ENCODE peak calls at places on chromosomes 7 and 10, in ten cellular contexts. Y is hepatocyte; I is PC-3; N is adrenal gland; T is ovary; C is upper lobe of right lung; G is heart left ventricle; Z is HL-60; O is IMR-90; M is CD8-positive, alpha-beta T cell. U is an unnamed sample.

GRCh38 chr10:78851652-78852051 is 217.1 kb upstream of the ZMIZ1 start:
- DNase-seq in M (no peak), Y (peak), G (no peak), O (no peak), C (no peak), I (no peak), N (no peak), T (no peak), Z (no peak), U (no peak)

GRCh38 chr10:29634764-29635625 is at the start of gene SVIL:
- DNase-seq in O (peak), I (peak), M (no peak), Z (no peak), G (peak), C (peak), N (no peak), Y (peak), T (peak), U (peak)

GRCh38 chr10:49504528-49504927 is 34.4 kb downstream of the ERCC6 start:
- DNase-seq in I (no peak), Y (no peak), N (no peak), T (no peak), M (no peak), Z (no peak), O (no peak), C (no peak), G (no peak), U (no peak)

GRCh38 chr10:44913312-44914079 is 2.4 kb downstream of the TMEM72 start:
- DNase-seq in G (no peak), O (no peak), Z (peak), N (no peak), I (no peak), M (peak), C (no peak), T (no peak), Y (peak), U (no peak)

GRCh38 chr10:106672517-106673175 is 491.9 kb downstream of the SORCS1 start:
- DNase-seq in Y (no peak), I (peak), T (no peak), Z (no peak), G (peak), O (no peak), C (no peak), M (no peak), N (no peak), U (no peak)

GRCh38 chr7:117322741-117323584 is at the start of gene WNT2:
- DNase-seq in M (no peak), T (no peak), O (peak), G (no peak), N (no peak), Y (peak), Z (no peak), I (no peak), C (no peak), U (no peak)

GRCh38 chr10:15097011-15097812 is at the start of gene RPP38:
- DNase-seq in G (peak), T (peak), I (peak), Y (peak), O (peak), N (peak), C (peak), M (peak), Z (peak), U (peak)

GRCh38 chr7:102914585-102914984 is 1.8 kb downstream of the LRRC17 start:
- DNase-seq in M (no peak), Z (no peak), O (peak), Y (peak), N (no peak), T (peak), G (peak), I (no peak), C (no peak), U (peak)

GRCh38 chr7:141291541-141291940 is 217.7 kb downstream of the TMEM178B start:
- DNase-seq in Y (no peak), G (no peak), Z (peak), T (no peak), M (no peak), O (no peak), C (no peak), I (no peak), N (no peak), U (no peak)

GRCh38 chr7:112116894-112117293 is 89.3 kb downstream of the DOCK4 start:
- DNase-seq in Z (no peak), N (no peak), O (no peak), T (no peak), C (no peak), Y (no peak), I (no peak), G (no peak), M (no peak), U (no peak)

GRCh38 chr7:105097619-105098018 is 83.6 kb downstream of the KMT2E start:
- DNase-seq in Z (no peak), M (no peak), T (no peak), C (no peak), O (peak), G (no peak), I (peak), N (no peak), Y (no peak), U (peak)

GRCh38 chr10:69884686-69885085 is 83.0 kb downstream of the COL13A1 start:
- DNase-seq in Y (no peak), I (no peak), Z (no peak), T (no peak), N (no peak), O (no peak), C (no peak), G (no peak), M (no peak), U (no peak)

GRCh38 chr10:43683451-43684197 is 34.9 kb upstream of the ZNF32 start:
- DNase-seq in C (no peak), G (no peak), I (peak), T (no peak), Z (no peak), N (no peak), O (peak), Y (no peak), M (no peak), U (peak)

GRCh38 chr10:114768394-114768786 is 53.2 kb upstream of the FHIP2A start:
- DNase-seq in M (no peak), N (no peak), I (no peak), C (no peak), T (no peak), O (no peak), Y (no peak), Z (no peak), G (no peak), U (no peak)

GRCh38 chr7:55438765-55439525 is 73.8 kb downstream of the LANCL2 start:
- DNase-seq in N (no peak), I (peak), Y (no peak), G (peak), O (peak), M (no peak), C (peak), T (no peak), Z (no peak), U (no peak)

GRCh38 chr7:135650831-135651573 is 11.3 kb upstream of the STMP1 start:
- DNase-seq in G (no peak), C (no peak), T (no peak), I (no peak), O (peak), N (no peak), Z (peak), M (no peak), Y (peak), U (peak)

GRCh38 chr7:21429021-21429420 is 1.1 kb downstream of the SP4 start:
- DNase-seq in N (no peak), T (no peak), I (no peak), C (no peak), Z (no peak), M (no peak), O (no peak), Y (no peak), G (no peak), U (no peak)

GRCh38 chr7:142476077-142476476 is 218.2 kb upstream of the PRSS58 start:
- DNase-seq in N (no peak), M (no peak), Y (no peak), O (no peak), I (no peak), C (no peak), G (no peak), T (no peak), Z (no peak), U (no peak)

GRCh38 chr7:158809596-158809995 is 19.7 kb downstream of the ESYT2 start:
- DNase-seq in T (no peak), C (no peak), M (no peak), Z (peak), O (peak), N (no peak), Y (no peak), I (no peak), G (no peak), U (no peak)

GRCh38 chr10:124997246-124997790 is 55.4 kb downstream of the ZRANB1 start:
- DNase-seq in N (peak), G (no peak), O (no peak), C (no peak), T (no peak), Y (no peak), Z (no peak), M (no peak), I (no peak), U (no peak)

GRCh38 chr10:99777918-99778716 is 4.3 kb upstream of the ABCC2 start:
- DNase-seq in N (no peak), M (no peak), T (no peak), C (no peak), G (no peak), Y (peak), Z (peak), O (no peak), I (no peak), U (no peak)

GRCh38 chr7:70726951-70727378 is 405.0 kb upstream of the GALNT17 start:
- DNase-seq in N (no peak), C (no peak), I (no peak), O (no peak), T (no peak), Y (no peak), M (no peak), Z (no peak), G (no peak), U (no peak)

GRCh38 chr10:112137381-112137987 is 46.1 kb downstream of the GPAM start:
- DNase-seq in Z (peak), G (peak), C (peak), T (peak), I (peak), N (peak), M (peak), O (peak), Y (peak), U (peak)

GRCh38 chr10:11509036-11509435 is 102.4 kb downstream of the USP6NL start:
- DNase-seq in G (no peak), N (no peak), Z (no peak), Y (no peak), I (no peak), O (no peak), T (no peak), C (no peak), M (no peak), U (no peak)

GRCh38 chr7:23230586-23231195 is 15.9 kb upstream of the GPNMB start:
- DNase-seq in C (no peak), T (no peak), I (no peak), G (no peak), O (no peak), Z (no peak), Y (no peak), N (no peak), M (no peak), U (no peak)

GRCh38 chr10:55330485-55330884 is 529.5 kb upstream of the PCDH15 start:
- DNase-seq in Z (no peak), Y (no peak), C (no peak), T (no peak), O (no peak), M (no peak), I (no peak), G (no peak), N (no peak), U (no peak)

GRCh38 chr10:123565691-123566660 is 100.2 kb upstream of the GPR26 start:
- DNase-seq in Z (no peak), G (no peak), I (no peak), O (no peak), M (no peak), N (no peak), Y (no peak), C (no peak), T (no peak), U (no peak)

GRCh38 chr7:105126436-105126975 is 112.5 kb downstream of the KMT2E start:
- DNase-seq in C (no peak), Z (no peak), M (no peak), G (no peak), T (no peak), I (no peak), N (no peak), O (peak), Y (no peak), U (no peak)

GRCh38 chr10:85601526-85601925 is 765.1 kb downstream of the GRID1 start:
- DNase-seq in I (no peak), O (no peak), G (no peak), N (no peak), Z (no peak), T (no peak), Y (no peak), M (no peak), C (no peak), U (no peak)

GRCh38 chr10:71569775-71570588 is 149.6 kb downstream of the C10orf105 start:
- DNase-seq in N (peak), G (peak), Y (peak), T (peak), I (peak), C (no peak), M (peak), Z (peak), O (peak), U (peak)

GRCh38 chr7:32033006-32033405 is 37.2 kb downstream of the PDE1C start:
- DNase-seq in G (no peak), Z (no peak), O (no peak), N (no peak), Y (no peak), C (no peak), M (no peak), I (no peak), T (no peak), U (no peak)

GRCh38 chr7:76037310-76037709 is 10.5 kb downstream of the STYXL1 start:
- DNase-seq in Z (no peak), T (no peak), I (peak), N (peak), C (no peak), G (no peak), M (no peak), O (peak), Y (no peak), U (peak)

GRCh38 chr7:50389961-50390360 is 60.2 kb downstream of the FIGNL1 start:
- DNase-seq in T (no peak), C (no peak), O (no peak), G (no peak), I (no peak), Z (no peak), M (no peak), Y (no peak), N (no peak), U (no peak)

GRCh38 chr10:112307631-112308502 is 24.7 kb downstream of the TECTB start:
- DNase-seq in Y (peak), N (peak), G (peak), Z (peak), O (peak), I (peak), M (peak), C (peak), T (no peak), U (peak)

GRCh38 chr7:137871173-137871915 is 24.6 kb upstream of the DGKI start:
- DNase-seq in Y (no peak), C (no peak), I (no peak), G (no peak), N (no peak), M (no peak), T (no peak), O (no peak), Z (no peak), U (no peak)

GRCh38 chr10:77004917-77005564 is 632.6 kb downstream of the KCNMA1 start:
- DNase-seq in C (no peak), G (no peak), T (no peak), O (peak), Z (no peak), N (peak), I (peak), M (no peak), Y (peak), U (peak)

GRCh38 chr7:378041-378420 is 88.1 kb downstream of the FOXL3 start:
- DNase-seq in Y (no peak), M (no peak), G (no peak), T (no peak), Z (no peak), C (peak), N (no peak), O (no peak), I (no peak), U (no peak)

GRCh38 chr10:89369142-89370105 is 8.4 kb upstream of the IFIT1B start:
- DNase-seq in T (no peak), Z (no peak), O (peak), M (no peak), G (no peak), N (no peak), C (no peak), I (peak), Y (peak), U (peak)

DNA sequence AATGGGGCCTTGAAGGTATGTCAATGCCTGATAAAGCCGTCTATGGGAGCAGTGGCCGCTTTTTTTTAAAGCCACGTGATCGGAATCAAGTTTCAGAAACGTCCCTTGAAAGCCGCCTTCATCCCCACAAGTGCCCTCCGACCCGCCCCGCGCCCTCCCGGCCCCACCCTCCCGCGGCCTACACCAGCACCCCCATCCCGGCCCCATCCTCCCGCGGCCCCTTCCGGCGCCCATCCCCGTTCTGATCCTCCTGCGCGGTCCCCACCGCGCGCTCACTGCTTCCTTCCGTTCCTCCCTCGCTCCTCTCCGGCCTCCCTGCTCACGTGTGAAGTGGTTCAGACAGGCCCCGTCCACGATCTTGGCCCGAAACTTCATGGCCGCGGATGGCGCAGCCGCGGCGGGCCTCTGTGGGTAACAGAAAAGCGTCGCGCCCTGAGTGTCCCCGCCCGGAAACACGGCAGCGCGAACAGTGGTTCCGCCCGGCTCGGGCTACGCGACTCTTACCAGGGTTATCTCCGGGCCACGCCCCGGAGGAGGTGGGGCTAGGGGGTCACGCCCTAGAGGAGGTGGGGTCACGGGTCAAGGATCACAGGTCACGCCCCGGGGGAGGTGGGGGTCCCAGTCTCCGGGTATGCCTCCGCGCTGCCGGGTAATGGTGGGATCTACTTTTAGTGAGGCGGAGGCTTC is at the start of gene HUS1:
- DNase-seq in I (peak), Y (peak), C (peak), Z (peak), T (peak), N (peak), O (peak), G (peak), M (peak), U (peak)
- TF ChIP-seq CTCF in I (no peak), Y (no peak), C (no peak), Z (no peak), T (no peak), N (no peak), O (no peak), G (no peak), M (no peak), U (no peak)

GRCh38 chr7:77328669-77329068 is 87.5 kb downstream of the GSAP start:
- DNase-seq in Z (no peak), C (no peak), G (no peak), T (no peak), Y (no peak), O (peak), M (no peak), N (no peak), I (peak), U (no peak)

GRCh38 chr7:77327067-77327931 is 88.8 kb downstream of the GSAP start:
- DNase-seq in Y (peak), G (peak), C (peak), I (peak), Z (peak), T (no peak), O (peak), N (no peak), M (no peak), U (peak)

GRCh38 chr7:77329466-77330168 is 86.5 kb downstream of the GSAP start:
- DNase-seq in G (no peak), O (no peak), Z (no peak), N (no peak), I (no peak), T (no peak), Y (no peak), C (no peak), M (no peak), U (no peak)

GRCh38 chr7:77326131-77326530 is 90.0 kb downstream of the GSAP start:
- DNase-seq in Z (no peak), C (no peak), G (no peak), O (peak), I (peak), N (no peak), Y (no peak), T (no peak), M (no peak), U (peak)

DNA sequence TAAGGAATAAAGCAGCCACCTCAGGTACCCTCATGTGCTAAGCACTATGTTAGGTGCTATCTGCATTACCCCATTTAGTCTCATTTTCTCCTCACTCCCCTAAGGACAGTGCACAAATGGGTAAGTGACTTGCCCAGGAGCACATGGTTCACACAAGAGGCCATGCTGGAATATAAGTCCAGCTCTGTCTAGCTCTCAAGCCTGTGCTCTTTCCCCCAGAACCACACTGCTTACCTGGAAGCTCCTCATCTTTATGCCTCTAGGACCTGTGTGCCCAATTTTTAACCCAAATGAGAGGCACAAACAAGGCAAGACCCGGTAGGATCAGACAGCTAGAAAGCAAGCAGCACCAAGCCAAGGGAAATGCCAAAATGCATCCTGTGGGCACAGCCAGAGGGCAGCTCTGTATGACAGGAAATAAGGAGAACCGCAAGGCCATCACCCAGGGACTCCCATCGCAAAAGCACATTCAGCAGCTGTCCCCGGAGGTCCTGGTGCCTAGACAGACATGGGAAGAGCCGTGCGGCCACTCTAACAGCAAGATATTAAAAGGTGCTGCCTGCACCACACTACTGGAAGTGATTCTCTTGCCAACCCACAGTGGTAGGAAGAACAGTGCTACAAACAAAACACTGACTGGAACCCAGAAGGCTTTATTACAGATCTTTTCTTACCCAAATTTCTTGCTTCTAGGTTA is 88.1 kb downstream of the GSAP start:
- DNase-seq in Y (no peak), I (peak), C (no peak), T (no peak), G (no peak), M (peak), Z (peak), N (no peak), O (no peak), U (no peak)
- H3K4me3 ChIP-seq in Y (no peak), I (no peak), C (no peak), T (no peak), G (no peak), M (no peak), Z (no peak), N (no peak), O (no peak), U (no peak)

GRCh38 chr7:151247016-151247580 is 1.4 kb downstream of the SMARCD3 start:
- DNase-seq in Z (no peak), N (no peak), M (no peak), G (no peak), I (no peak), O (no peak), T (no peak), Y (no peak), C (no peak), U (no peak)
- H3K27ac ChIP-seq in Z (no peak), N (peak), M (no peak), G (peak), I (no peak), O (peak), T (peak), Y (peak), C (no peak), U (no peak)

DNA sequence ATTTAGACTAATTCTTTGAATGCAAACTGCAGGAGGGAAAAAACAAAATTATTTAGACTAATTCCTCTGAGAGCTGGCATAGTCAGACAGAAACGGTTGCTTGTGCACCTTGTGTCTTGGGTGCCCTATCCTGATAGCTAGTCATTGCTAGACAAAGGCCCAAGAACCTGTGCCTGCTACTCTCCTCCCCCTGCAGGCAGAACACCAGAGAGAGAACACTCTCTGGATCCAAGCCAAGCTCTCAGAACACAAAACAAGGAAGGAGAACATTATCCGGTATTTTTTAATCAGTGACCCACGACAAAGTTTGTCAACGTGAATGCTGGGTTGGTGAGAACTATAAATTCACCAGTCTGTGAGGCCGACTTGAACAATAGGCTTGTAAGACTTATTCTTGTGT is 18.9 kb upstream of the PPP1R9A start:
- DNase-seq in Z (no peak), T (no peak), C (no peak), I (peak), O (no peak), G (no peak), Y (peak), N (peak), M (no peak), U (no peak)
- TF ChIP-seq CTCF in Z (no peak), T (no peak), C (peak), I (peak), O (no peak), G (peak), Y (peak), N (peak), M (no peak), U (peak)

U was measured in brain microvascular endothelial cell.